ENCODE peak calls at places on chromosome 7, in nine cellular contexts. L is ascending aorta, B is suprapubic skin, E is left lung, J is NB4, X is D721Med, U is adrenal gland, Q is sigmoid colon, Z is cardiac fibroblast. W is an unnamed sample.

GRCh38 chr7:66355762-66356161 is 150.6 kb downstream of the TPST1 start:
- DNase-seq in X (no peak), Q (no peak), Z (no peak), B (no peak), J (no peak), E (no peak), U (no peak), L (no peak), W (no peak)

GRCh38 chr7:130894146-130895005 is 160.4 kb upstream of the KLF14 start:
- DNase-seq in X (no peak), B (no peak), Z (peak; percentile 61), J (no peak), Q (peak; percentile 78), U (peak; percentile 96), L (peak; percentile 73), E (peak; percentile 92), W (no peak)

GRCh38 chr7:90173127-90173844 is 19.0 kb downstream of the STEAP1 start:
- DNase-seq in B (no peak), U (no peak), X (no peak), J (peak; percentile 13), Q (no peak), E (no peak), Z (no peak), L (no peak), W (peak; percentile 36)

GRCh38 chr7:40502359-40502758 is 367.6 kb downstream of the SUGCT start:
- DNase-seq in Q (no peak), L (no peak), Z (no peak), J (no peak), E (no peak), B (no peak), X (no peak), U (no peak), W (no peak)

GRCh38 chr7:54877683-54878082 is 118.7 kb upstream of the SEC61G start:
- DNase-seq in E (no peak), L (no peak), X (no peak), Z (peak; percentile 14), J (no peak), Q (no peak), U (no peak), B (no peak), W (no peak)

GRCh38 chr7:17910377-17910776 is 29.9 kb downstream of the SNX13 start:
- DNase-seq in Q (no peak), B (no peak), L (no peak), X (no peak), E (no peak), U (no peak), J (no peak), Z (no peak), W (no peak)

GRCh38 chr7:149860821-149861727 is 12.7 kb upstream of the ATP6V0E2 start:
- DNase-seq in J (peak; percentile 30), L (no peak), B (peak; percentile 77), Z (no peak), X (no peak), U (no peak), Q (no peak), E (peak; percentile 76), W (no peak)

GRCh38 chr7:99272476-99273045 is at the start of gene MYH16:
- DNase-seq in L (no peak), J (no peak), Q (no peak), Z (no peak), E (no peak), U (no peak), X (no peak), B (no peak), W (no peak)

GRCh38 chr7:33185786-33186185 is 56.4 kb downstream of the BBS9 start:
- DNase-seq in Q (no peak), L (no peak), E (no peak), U (no peak), B (no peak), J (peak; percentile 70), Z (peak; percentile 74), X (no peak), W (peak; percentile 53)

GRCh38 chr7:55043691-55044090 is 24.9 kb downstream of the EGFR start:
- DNase-seq in L (no peak), J (no peak), U (no peak), Z (no peak), Q (no peak), E (no peak), B (no peak), X (no peak), W (no peak)

GRCh38 chr7:26328498-26329390 is 37.1 kb downstream of the SNX10 start:
- DNase-seq in J (peak; percentile 42), Q (no peak), E (no peak), X (no peak), U (no peak), L (no peak), B (no peak), Z (no peak), W (no peak)

GRCh38 chr7:66110861-66111260 is 3.8 kb upstream of the CRCP start:
- DNase-seq in L (no peak), U (no peak), Q (no peak), Z (peak; percentile 69), J (peak; percentile 66), X (no peak), E (no peak), B (no peak), W (no peak)

GRCh38 chr7:50656141-50656895 is 91.1 kb upstream of the DDC start:
- DNase-seq in B (no peak), X (no peak), U (no peak), E (no peak), Q (peak; percentile 70), Z (no peak), J (no peak), L (no peak), W (no peak)

GRCh38 chr7:97145068-97145467 is 27.6 kb downstream of the SDHAF3 start:
- DNase-seq in Z (peak; percentile 61), X (no peak), L (no peak), U (no peak), J (peak; percentile 56), E (no peak), Q (no peak), B (no peak), W (no peak)
- TF ChIP-seq CTCF in Z (peak; percentile 48), X (peak; percentile 52), L (no peak), U (peak; percentile 78), J (peak; percentile 9), E (peak; percentile 18), Q (no peak), B (no peak), W (peak; percentile 17)

DNA sequence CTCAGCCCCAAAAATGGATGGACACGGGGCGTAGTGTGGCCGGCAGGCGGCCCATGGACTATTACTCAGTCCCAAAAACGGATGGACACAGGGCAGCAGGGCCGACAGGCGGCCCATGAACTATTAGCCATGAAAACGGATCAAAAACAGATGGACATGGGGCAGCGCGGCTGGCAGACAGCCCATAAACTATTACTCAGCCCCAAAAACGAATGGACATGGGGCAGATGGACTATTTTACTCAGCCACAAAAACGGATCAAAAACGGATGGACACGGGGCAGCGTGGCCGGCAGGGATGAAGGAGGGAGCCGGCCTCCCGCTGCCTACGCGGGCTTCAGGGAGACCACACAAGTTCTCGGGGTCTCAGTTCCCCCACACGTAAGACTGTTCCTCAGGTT is 32.9 kb downstream of the GPER1 start:
- DNase-seq in B (no peak), J (no peak), Q (no peak), U (no peak), X (no peak), L (no peak), Z (no peak), E (no peak), W (no peak)
- TF ChIP-seq CTCF in B (no peak), J (no peak), Q (no peak), U (no peak), X (no peak), L (no peak), Z (no peak), E (no peak), W (no peak)

GRCh38 chr7:156558198-156558597 is 82.4 kb upstream of the RNF32 start:
- DNase-seq in X (no peak), Q (no peak), Z (no peak), U (no peak), J (no peak), L (no peak), E (no peak), B (no peak), W (no peak)

GRCh38 chr7:156556083-156556482 is 84.5 kb upstream of the RNF32 start:
- DNase-seq in E (no peak), Z (no peak), X (no peak), L (no peak), U (no peak), B (no peak), J (no peak), Q (no peak), W (no peak)

GRCh38 chr7:156559001-156559400 is 81.6 kb upstream of the RNF32 start:
- DNase-seq in Z (no peak), L (no peak), Q (no peak), B (no peak), U (peak; percentile 53), X (no peak), E (no peak), J (no peak), W (no peak)

GRCh38 chr7:156560696-156561210 is 79.8 kb upstream of the RNF32 start:
- DNase-seq in E (no peak), B (no peak), Q (no peak), Z (no peak), U (no peak), X (no peak), L (no peak), J (no peak), W (no peak)

DNA sequence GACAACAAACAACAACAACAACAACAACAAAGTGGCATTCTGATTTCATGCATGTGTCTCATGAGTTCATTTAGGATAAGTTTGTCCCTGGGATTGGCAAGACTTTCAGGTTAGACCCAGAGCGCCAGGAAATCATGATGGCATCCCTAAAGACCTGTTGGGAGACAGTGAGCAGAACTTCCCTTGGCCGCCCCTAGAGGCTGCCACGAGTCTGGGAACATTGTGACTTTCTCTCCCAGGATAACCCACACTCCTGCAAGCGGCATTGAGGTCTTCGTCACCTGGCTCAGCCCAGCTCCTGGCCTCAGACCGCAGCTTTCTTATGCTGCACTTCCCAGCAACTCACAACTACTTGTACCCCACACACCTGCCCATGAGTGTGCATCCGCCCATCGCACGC is 80.5 kb upstream of the RNF32 start:
- DNase-seq in E (no peak), U (no peak), Z (no peak), B (no peak), X (no peak), J (peak; percentile 23), Q (no peak), L (no peak), W (no peak)
- TF ChIP-seq CTCF in E (no peak), U (no peak), Z (no peak), B (no peak), X (peak; percentile 13), J (peak; percentile 29), Q (no peak), L (no peak), W (no peak)

GRCh38 chr7:116167177-116167576 is 43.2 kb upstream of the TES start:
- DNase-seq in J (peak; percentile 58), B (no peak), X (no peak), Q (no peak), E (no peak), U (no peak), L (no peak), Z (no peak), W (no peak)
- TF ChIP-seq CTCF in J (peak; percentile 58), B (no peak), X (no peak), Q (no peak), E (no peak), U (no peak), L (no peak), Z (peak; percentile 17), W (no peak)

GRCh38 chr7:122803323-122803722 is 82.9 kb downstream of the CADPS2 start:
- DNase-seq in J (peak; percentile 38), U (no peak), L (no peak), B (no peak), Q (no peak), X (no peak), E (no peak), Z (peak; percentile 58), W (no peak)
- TF ChIP-seq CTCF in J (peak; percentile 43), U (peak; percentile 54), L (no peak), B (no peak), Q (no peak), X (peak; percentile 38), E (no peak), Z (peak; percentile 71), W (no peak)